ENCODE peak calls at places on chromosomes 1 and 21, in nine cellular contexts. O is tibial nerve, I is fibroblast of lung, J is endothelial cell of umbilical vein, A is left ventricle myocardium inferior, E is adrenal gland, N is lower lobe of right lung, G is pancreas, S is ovary. Z is an unnamed sample.

GRCh38 chr1:221794079-221794670 is 52.3 kb upstream of the DUSP10 start:
- DNase-seq in S (no peak), O (no peak), N (no peak), J (no peak), G (no peak), A (no peak), E (no peak), I (peak; percentile 36), Z (no peak)

GRCh38 chr1:154198756-154199562 is 7.1 kb upstream of the TPM3 start:
- DNase-seq in J (peak; percentile 78), N (no peak), I (peak; percentile 77), O (no peak), E (peak; percentile 49), G (no peak), S (no peak), A (no peak), Z (no peak)

GRCh38 chr1:178311164-178311563 is 185.6 kb downstream of the CLEC20A start:
- DNase-seq in E (no peak), J (no peak), G (no peak), A (no peak), S (no peak), I (peak; percentile 33), N (no peak), O (no peak), Z (no peak)

GRCh38 chr1:91120421-91120820 is 98.6 kb upstream of the ZNF644 start:
- DNase-seq in I (no peak), S (no peak), J (no peak), O (no peak), G (no peak), E (no peak), N (peak; percentile 54), A (no peak), Z (no peak)

GRCh38 chr1:64245495-64245894 is 42.1 kb downstream of the UBE2U start:
- DNase-seq in G (no peak), I (no peak), N (no peak), S (no peak), J (peak; percentile 14), O (no peak), E (no peak), A (no peak), Z (peak; percentile 20)

GRCh38 chr1:167923324-167924039 is 9.5 kb upstream of the ADCY10 start:
- DNase-seq in A (no peak), N (no peak), J (no peak), S (no peak), G (no peak), O (no peak), I (no peak), E (no peak), Z (no peak)

GRCh38 chr1:116997011-116997410 is 4.5 kb upstream of the CD101 start:
- DNase-seq in N (no peak), A (no peak), E (no peak), S (no peak), J (no peak), O (no peak), G (no peak), I (no peak), Z (no peak)

GRCh38 chr21:45525910-45526306 is 16.3 kb downstream of the SLC19A1 start:
- DNase-seq in G (peak; percentile 48), I (no peak), O (peak; percentile 9), A (no peak), N (peak; percentile 20), E (peak; percentile 14), S (peak; percentile 17), J (no peak), Z (peak; percentile 31)

GRCh38 chr1:203316626-203317093 is 11.3 kb downstream of the BTG2 start:
- DNase-seq in J (peak; percentile 63), I (peak; percentile 42), O (no peak), N (no peak), A (no peak), G (no peak), E (no peak), S (no peak), Z (no peak)

GRCh38 chr21:36699546-36700294 is 805 bp downstream of the SIM2 start:
- DNase-seq in S (no peak), A (no peak), G (peak; percentile 56), O (no peak), E (no peak), I (no peak), J (no peak), N (no peak), Z (no peak)

GRCh38 chr21:36697473-36698159 is 1.3 kb upstream of the SIM2 start:
- DNase-seq in E (no peak), O (no peak), G (peak; percentile 56), J (no peak), N (no peak), A (no peak), I (no peak), S (no peak), Z (no peak)

GRCh38 chr21:36698160-36699025 is 522 bp upstream of the SIM2 start:
- DNase-seq in E (no peak), I (no peak), S (no peak), G (peak; percentile 65), A (no peak), N (no peak), O (no peak), J (no peak), Z (no peak)

GRCh38 chr21:36700295-36700960 is 1.5 kb downstream of the SIM2 start:
- DNase-seq in N (no peak), J (no peak), I (no peak), A (no peak), S (no peak), O (no peak), G (no peak), E (no peak), Z (no peak)

GRCh38 chr21:36699026-36699545 is at the start of gene SIM2:
- DNase-seq in E (no peak), S (no peak), N (no peak), I (no peak), O (no peak), A (no peak), G (peak; percentile 73), J (no peak), Z (no peak)
- H3K4me3 ChIP-seq in E (no peak within 1 kb of the TSS), S (peak within 1 kb of the TSS; percentile 27), N (peak within 1 kb of the TSS; percentile 44), I (peak within 1 kb of the TSS; percentile 30), O (peak within 1 kb of the TSS; percentile 37), A (peak within 1 kb of the TSS; percentile 69), G (peak within 1 kb of the TSS; percentile 18), J (no peak within 1 kb of the TSS), Z (no peak within 1 kb of the TSS)

GRCh38 chr1:198167436-198167934 is 10.7 kb downstream of the NEK7 start:
- DNase-seq in G (no peak), O (no peak), A (no peak), N (no peak), I (no peak), J (peak; percentile 70), E (peak; percentile 43), S (no peak), Z (no peak)
- H3K4me1 ChIP-seq in G (peaks cover 27% of the 10 kb centered on the region), O (peaks cover 77% of the 10 kb centered on the region), A (peaks cover 99% of the 10 kb centered on the region), N (peaks cover 85% of the 10 kb centered on the region), I (no peaks in the 10 kb centered on the region), J (peaks cover 41% of the 10 kb centered on the region), E (peaks cover 51% of the 10 kb centered on the region), S (peaks cover 22% of the 10 kb centered on the region), Z (peaks cover 21% of the 10 kb centered on the region)

GRCh38 chr21:40043866-40044265 is 176.6 kb downstream of the PCP4 start:
- DNase-seq in G (no peak), A (no peak), S (no peak), O (no peak), J (no peak), N (no peak), I (no peak), E (no peak), Z (no peak)

GRCh38 chr21:40047211-40047610 is 180.0 kb downstream of the PCP4 start:
- DNase-seq in G (no peak), A (no peak), J (no peak), N (no peak), S (no peak), I (no peak), O (no peak), E (no peak), Z (no peak)

GRCh38 chr21:40047993-40048730 is 180.9 kb downstream of the PCP4 start:
- DNase-seq in A (no peak), G (no peak), I (no peak), N (no peak), O (no peak), J (no peak), E (peak; percentile 83), S (no peak), Z (no peak)

GRCh38 chr21:40041446-40041845 is 174.2 kb downstream of the PCP4 start:
- DNase-seq in A (no peak), O (no peak), G (no peak), N (no peak), E (no peak), I (no peak), S (no peak), J (no peak), Z (no peak)

GRCh38 chr21:40043423-40043822 is 176.2 kb downstream of the PCP4 start:
- DNase-seq in I (no peak), E (no peak), S (no peak), J (no peak), N (no peak), O (no peak), A (no peak), G (no peak), Z (no peak)
- TF ChIP-seq CTCF in I (no peak), E (no peak), S (no peak), J (no peak), N (no peak), O (no peak), A (peak; percentile 46), G (no peak), Z (no peak)

GRCh38 chr1:77762072-77762476 is 2.4 kb upstream of the USP33 start:
- DNase-seq in A (no peak), S (no peak), E (no peak), O (no peak), I (peak; percentile 70), N (no peak), G (no peak), J (peak; percentile 29), Z (no peak)

GRCh38 chr1:77757616-77758015 is 2.0 kb downstream of the USP33 start:
- DNase-seq in G (no peak), I (peak; percentile 87), N (no peak), A (no peak), J (no peak), E (no peak), S (no peak), O (no peak), Z (no peak)

GRCh38 chr1:77756052-77756754 is 3.4 kb downstream of the USP33 start:
- DNase-seq in J (no peak), E (no peak), A (no peak), G (no peak), N (no peak), I (no peak), S (no peak), O (no peak), Z (no peak)

GRCh38 chr1:77759090-77760028 is at the start of gene USP33:
- DNase-seq in O (peak; percentile 73), J (peak; percentile 79), N (peak; percentile 93), A (peak; percentile 90), G (peak; percentile 96), I (peak; percentile 71), E (peak; percentile 86), S (peak; percentile 93), Z (peak; percentile 94)

DNA sequence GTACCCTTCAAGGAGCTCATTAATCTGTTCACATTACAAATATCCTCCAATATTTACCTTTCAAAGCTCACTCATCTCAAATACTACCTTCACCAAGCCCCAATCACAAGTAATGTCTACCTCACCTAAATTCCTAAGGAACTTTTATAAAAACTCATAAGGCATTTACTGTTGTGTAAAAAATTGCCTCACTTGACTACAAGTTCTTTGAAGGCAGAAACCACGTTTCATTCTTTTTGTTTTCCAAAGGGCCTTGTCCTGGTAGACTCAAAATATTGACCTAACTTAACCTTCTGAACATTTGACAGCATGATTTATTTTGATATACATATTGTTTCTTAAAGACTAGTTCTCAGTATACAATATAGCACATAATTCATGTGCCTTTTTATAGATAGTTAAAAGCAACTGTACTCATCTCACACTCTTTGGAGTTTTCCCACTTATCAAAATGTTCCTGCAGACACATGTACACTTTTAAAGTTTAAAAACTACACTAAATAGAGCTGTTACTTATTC is 2.5 kb downstream of the USP33 start:
- DNase-seq in E (no peak), I (no peak), G (no peak), N (no peak), A (no peak), S (no peak), J (no peak), O (no peak), Z (no peak)
- H3K4me3 ChIP-seq in E (no peak overlapping the region), I (peak overlapping the region; percentile 86), G (no peak overlapping the region), N (peak overlapping the region; percentile 99), A (peak overlapping the region; percentile 96), S (no peak overlapping the region), J (no peak overlapping the region), O (no peak overlapping the region), Z (no peak overlapping the region)

Z was measured in mucosa of descending colon.